ENCODE peak calls at places on chromosomes 13 and 19, in ten cellular contexts. One of them, this sample, is unnamed.

GRCh38 chr19:21202865-21203494 is 61.1 kb downstream of the ZNF431 start:
- DNase-seq in breast epithelium: no peak
- DNase-seq in HCT116: peak; percentile 32
- DNase-seq in GM12891: peak; percentile 1
- DNase-seq in SK-N-SH: peak; percentile 49
- DNase-seq in suprapubic skin: no peak
- DNase-seq in prostate gland: peak; percentile 17
- DNase-seq in stomach: no peak
- DNase-seq in GM12892: no peak
- DNase-seq in Panc1: peak; percentile 22
- DNase-seq in this sample: no peak

GRCh38 chr19:45815501-45816216 is 551 bp upstream of the RSPH6A start:
- DNase-seq in breast epithelium: no peak
- DNase-seq in suprapubic skin: no peak
- DNase-seq in SK-N-SH: peak; percentile 62
- DNase-seq in stomach: no peak
- DNase-seq in Panc1: no peak
- DNase-seq in GM12891: no peak
- DNase-seq in HCT116: no peak
- DNase-seq in prostate gland: no peak
- DNase-seq in GM12892: peak; percentile 19
- DNase-seq in this sample: no peak

GRCh38 chr19:43457809-43458208 is 7.6 kb downstream of the LYPD3 start:
- DNase-seq in breast epithelium: no peak
- DNase-seq in prostate gland: no peak
- DNase-seq in SK-N-SH: no peak
- DNase-seq in suprapubic skin: no peak
- DNase-seq in stomach: no peak
- DNase-seq in GM12892: no peak
- DNase-seq in HCT116: no peak
- DNase-seq in GM12891: no peak
- DNase-seq in Panc1: no peak
- DNase-seq in this sample: no peak

GRCh38 chr19:19267305-19267704 is 5.8 kb downstream of the TM6SF2 start:
- DNase-seq in GM12892: no peak
- DNase-seq in breast epithelium: no peak
- DNase-seq in prostate gland: no peak
- DNase-seq in Panc1: no peak
- DNase-seq in HCT116: no peak
- DNase-seq in SK-N-SH: no peak
- DNase-seq in stomach: no peak
- DNase-seq in GM12891: no peak
- DNase-seq in suprapubic skin: no peak
- DNase-seq in this sample: no peak

GRCh38 chr13:44088911-44089851 is 209.5 kb downstream of the LACC1 start:
- DNase-seq in Panc1: no peak
- DNase-seq in prostate gland: no peak
- DNase-seq in HCT116: no peak
- DNase-seq in GM12892: no peak
- DNase-seq in breast epithelium: no peak
- DNase-seq in suprapubic skin: no peak
- DNase-seq in SK-N-SH: no peak
- DNase-seq in stomach: no peak
- DNase-seq in GM12891: no peak
- DNase-seq in this sample: no peak

GRCh38 chr13:25732146-25732865 is 319.5 kb downstream of the SHISA2 start:
- DNase-seq in GM12891: no peak
- DNase-seq in SK-N-SH: no peak
- DNase-seq in Panc1: no peak
- DNase-seq in breast epithelium: no peak
- DNase-seq in HCT116: no peak
- DNase-seq in suprapubic skin: no peak
- DNase-seq in prostate gland: no peak
- DNase-seq in stomach: no peak
- DNase-seq in GM12892: no peak
- DNase-seq in this sample: no peak

GRCh38 chr13:32471187-32471922 is 43.4 kb upstream of the N4BP2L1 start:
- DNase-seq in prostate gland: no peak
- DNase-seq in HCT116: no peak
- DNase-seq in GM12891: no peak
- DNase-seq in Panc1: no peak
- DNase-seq in breast epithelium: no peak
- DNase-seq in GM12892: no peak
- DNase-seq in suprapubic skin: no peak
- DNase-seq in SK-N-SH: no peak
- DNase-seq in stomach: no peak
- DNase-seq in this sample: no peak

GRCh38 chr19:12685831-12686230 is 2.0 kb upstream of the GNG14 start:
- DNase-seq in stomach: no peak
- DNase-seq in breast epithelium: no peak
- DNase-seq in GM12892: no peak
- DNase-seq in prostate gland: no peak
- DNase-seq in suprapubic skin: no peak
- DNase-seq in HCT116: no peak
- DNase-seq in GM12891: no peak
- DNase-seq in SK-N-SH: no peak
- DNase-seq in Panc1: no peak
- DNase-seq in this sample: no peak

GRCh38 chr13:109874921-109875454 is 88.6 kb upstream of the IRS2 start:
- DNase-seq in Panc1: no peak
- DNase-seq in HCT116: no peak
- DNase-seq in suprapubic skin: no peak
- DNase-seq in stomach: no peak
- DNase-seq in breast epithelium: no peak
- DNase-seq in GM12892: no peak
- DNase-seq in GM12891: no peak
- DNase-seq in prostate gland: no peak
- DNase-seq in SK-N-SH: no peak
- DNase-seq in this sample: no peak

GRCh38 chr19:42396248-42396541 is 6.1 kb upstream of the CNFN start:
- DNase-seq in Panc1: no peak
- DNase-seq in GM12892: no peak
- DNase-seq in GM12891: no peak
- DNase-seq in stomach: no peak
- DNase-seq in breast epithelium: no peak
- DNase-seq in SK-N-SH: peak; percentile 79
- DNase-seq in prostate gland: no peak
- DNase-seq in suprapubic skin: no peak
- DNase-seq in HCT116: no peak
- DNase-seq in this sample: no peak

GRCh38 chr13:49421391-49421790 is 22.5 kb downstream of the CAB39L start:
- DNase-seq in SK-N-SH: no peak
- DNase-seq in Panc1: no peak
- DNase-seq in HCT116: peak; percentile 10
- DNase-seq in stomach: no peak
- DNase-seq in GM12892: peak; percentile 6
- DNase-seq in breast epithelium: no peak
- DNase-seq in GM12891: no peak
- DNase-seq in suprapubic skin: no peak
- DNase-seq in prostate gland: no peak
- DNase-seq in this sample: peak; percentile 12

GRCh38 chr19:58007285-58007684 is 4.7 kb upstream of the ZNF606 start:
- DNase-seq in Panc1: no peak
- DNase-seq in GM12891: no peak
- DNase-seq in HCT116: no peak
- DNase-seq in prostate gland: no peak
- DNase-seq in stomach: no peak
- DNase-seq in SK-N-SH: no peak
- DNase-seq in breast epithelium: no peak
- DNase-seq in GM12892: no peak
- DNase-seq in suprapubic skin: no peak
- DNase-seq in this sample: no peak

GRCh38 chr19:10462557-10462956 is 40.6 kb downstream of the KEAP1 start:
- DNase-seq in GM12891: no peak
- DNase-seq in prostate gland: no peak
- DNase-seq in suprapubic skin: no peak
- DNase-seq in stomach: no peak
- DNase-seq in HCT116: no peak
- DNase-seq in GM12892: no peak
- DNase-seq in SK-N-SH: peak; percentile 8
- DNase-seq in breast epithelium: no peak
- DNase-seq in Panc1: no peak
- DNase-seq in this sample: no peak

GRCh38 chr13:44651209-44651608 is 75.1 kb upstream of the TSC22D1 start:
- DNase-seq in HCT116: no peak
- DNase-seq in suprapubic skin: no peak
- DNase-seq in GM12892: no peak
- DNase-seq in Panc1: no peak
- DNase-seq in stomach: no peak
- DNase-seq in prostate gland: no peak
- DNase-seq in breast epithelium: no peak
- DNase-seq in GM12891: no peak
- DNase-seq in SK-N-SH: no peak
- DNase-seq in this sample: no peak

GRCh38 chr19:51439021-51439465 is 19.2 kb downstream of the SIGLEC8 start:
- DNase-seq in breast epithelium: no peak
- DNase-seq in HCT116: no peak
- DNase-seq in SK-N-SH: no peak
- DNase-seq in stomach: no peak
- DNase-seq in GM12892: no peak
- DNase-seq in Panc1: no peak
- DNase-seq in suprapubic skin: no peak
- DNase-seq in GM12891: no peak
- DNase-seq in prostate gland: no peak
- DNase-seq in this sample: no peak

GRCh38 chr19:17405250-17406038 is at the start of gene BST2:
- DNase-seq in HCT116: no peak
- DNase-seq in SK-N-SH: peak; percentile 39
- DNase-seq in suprapubic skin: no peak
- DNase-seq in prostate gland: peak; percentile 40
- DNase-seq in Panc1: no peak
- DNase-seq in stomach: peak; percentile 64
- DNase-seq in breast epithelium: peak; percentile 64
- DNase-seq in GM12892: peak; percentile 88
- DNase-seq in GM12891: peak; percentile 84
- DNase-seq in this sample: peak; percentile 51

GRCh38 chr13:113802090-113802531 is 43.1 kb downstream of the TMEM255B start:
- DNase-seq in HCT116: no peak
- DNase-seq in prostate gland: no peak
- DNase-seq in GM12891: no peak
- DNase-seq in GM12892: no peak
- DNase-seq in SK-N-SH: peak; percentile 97
- DNase-seq in breast epithelium: no peak
- DNase-seq in suprapubic skin: peak; percentile 85
- DNase-seq in Panc1: no peak
- DNase-seq in stomach: no peak
- DNase-seq in this sample: no peak

GRCh38 chr13:110006304-110006703 is 219.9 kb upstream of the IRS2 start:
- DNase-seq in GM12891: no peak
- DNase-seq in GM12892: no peak
- DNase-seq in suprapubic skin: peak; percentile 84
- DNase-seq in prostate gland: peak; percentile 50
- DNase-seq in SK-N-SH: no peak
- DNase-seq in stomach: no peak
- DNase-seq in Panc1: no peak
- DNase-seq in HCT116: peak; percentile 62
- DNase-seq in breast epithelium: peak; percentile 88
- DNase-seq in this sample: no peak

GRCh38 chr19:5727453-5728050 is 7.1 kb downstream of the CATSPERD start:
- DNase-seq in HCT116: no peak
- DNase-seq in suprapubic skin: no peak
- DNase-seq in GM12891: no peak
- DNase-seq in Panc1: no peak
- DNase-seq in SK-N-SH: no peak
- DNase-seq in breast epithelium: no peak
- DNase-seq in GM12892: no peak
- DNase-seq in prostate gland: no peak
- DNase-seq in stomach: no peak
- DNase-seq in this sample: no peak
- TF ChIP-seq POLR2AphosphoS5 in HCT116: no peak
- TF ChIP-seq POLR2AphosphoS5 in suprapubic skin: no peak
- TF ChIP-seq POLR2AphosphoS5 in GM12891: no peak
- TF ChIP-seq POLR2AphosphoS5 in Panc1: no peak
- TF ChIP-seq POLR2AphosphoS5 in SK-N-SH: no peak
- TF ChIP-seq POLR2AphosphoS5 in breast epithelium: no peak
- TF ChIP-seq POLR2AphosphoS5 in GM12892: no peak
- TF ChIP-seq POLR2AphosphoS5 in prostate gland: no peak
- TF ChIP-seq POLR2AphosphoS5 in stomach: no peak
- TF ChIP-seq POLR2AphosphoS5 in this sample: no peak

DNA sequence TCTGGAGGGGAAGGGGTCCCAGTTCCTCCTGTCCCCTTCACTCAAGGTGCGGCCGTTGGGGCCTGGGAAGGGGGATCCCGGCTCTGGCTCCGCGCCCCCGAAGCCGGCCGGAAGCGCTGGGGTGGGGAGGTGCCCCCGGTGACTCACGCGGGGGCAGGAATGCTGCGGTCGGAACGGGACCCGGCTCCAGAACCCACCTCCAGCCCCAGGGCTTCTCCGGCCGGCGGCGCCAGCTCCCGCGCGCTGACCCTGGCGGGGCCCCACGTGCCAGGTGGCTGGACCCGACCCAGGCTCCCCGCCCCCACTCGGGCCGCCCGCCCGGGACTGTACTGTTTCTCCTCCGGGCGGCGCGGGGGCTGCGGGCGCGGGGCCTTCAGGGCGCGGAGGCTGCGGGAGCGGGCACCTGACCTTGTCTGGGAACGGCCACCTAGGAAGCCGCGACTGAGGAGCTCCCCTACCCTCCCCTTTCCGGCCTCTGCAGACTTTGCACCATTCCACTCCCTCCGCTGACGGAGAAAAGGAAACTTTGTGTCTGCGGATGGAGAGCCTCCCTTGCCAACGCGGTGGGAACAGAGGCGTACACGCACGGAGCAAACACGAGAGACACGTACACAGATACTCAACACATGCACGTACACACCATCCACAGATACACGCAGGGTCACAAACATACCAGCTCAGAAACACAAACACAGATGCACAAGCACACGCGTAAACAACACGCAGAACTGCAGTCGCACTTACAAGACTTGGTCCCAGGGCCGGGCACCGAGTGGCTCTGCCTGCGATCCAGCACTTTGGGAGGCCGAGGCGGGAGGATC is 7.2 kb downstream of the AXL start:
- DNase-seq in prostate gland: peak; percentile 37
- DNase-seq in SK-N-SH: peak; percentile 56
- DNase-seq in stomach: peak; percentile 62
- DNase-seq in HCT116: peak; percentile 72
- DNase-seq in GM12892: no peak
- DNase-seq in Panc1: no peak
- DNase-seq in breast epithelium: peak; percentile 31
- DNase-seq in suprapubic skin: no peak
- DNase-seq in GM12891: no peak
- DNase-seq in this sample: peak; percentile 77
- TF ChIP-seq POLR2AphosphoS5 in prostate gland: no peak
- TF ChIP-seq POLR2AphosphoS5 in SK-N-SH: no peak
- TF ChIP-seq POLR2AphosphoS5 in stomach: peak; percentile 10
- TF ChIP-seq POLR2AphosphoS5 in HCT116: peak; percentile 45
- TF ChIP-seq POLR2AphosphoS5 in GM12892: no peak
- TF ChIP-seq POLR2AphosphoS5 in Panc1: no peak
- TF ChIP-seq POLR2AphosphoS5 in breast epithelium: no peak
- TF ChIP-seq POLR2AphosphoS5 in suprapubic skin: no peak
- TF ChIP-seq POLR2AphosphoS5 in GM12891: no peak
- TF ChIP-seq POLR2AphosphoS5 in this sample: peak; percentile 43

GRCh38 chr13:23466144-23467002 is 32.9 kb upstream of the SACS start:
- DNase-seq in SK-N-SH: peak; percentile 82
- DNase-seq in prostate gland: peak; percentile 64
- DNase-seq in suprapubic skin: no peak
- DNase-seq in GM12891: peak; percentile 42
- DNase-seq in stomach: peak; percentile 61
- DNase-seq in Panc1: peak; percentile 42
- DNase-seq in HCT116: peak; percentile 54
- DNase-seq in breast epithelium: peak; percentile 37
- DNase-seq in GM12892: peak; percentile 46
- DNase-seq in this sample: peak; percentile 57
- TF ChIP-seq POLR2AphosphoS5 in SK-N-SH: no peak
- TF ChIP-seq POLR2AphosphoS5 in prostate gland: peak; percentile 28
- TF ChIP-seq POLR2AphosphoS5 in suprapubic skin: no peak
- TF ChIP-seq POLR2AphosphoS5 in GM12891: peak; percentile 50
- TF ChIP-seq POLR2AphosphoS5 in stomach: no peak
- TF ChIP-seq POLR2AphosphoS5 in Panc1: no peak
- TF ChIP-seq POLR2AphosphoS5 in HCT116: no peak
- TF ChIP-seq POLR2AphosphoS5 in breast epithelium: no peak
- TF ChIP-seq POLR2AphosphoS5 in GM12892: peak; percentile 19
- TF ChIP-seq POLR2AphosphoS5 in this sample: no peak

GRCh38 chr13:30617315-30618185 is at the start of gene USPL1:
- DNase-seq in prostate gland: peak; percentile 97
- DNase-seq in HCT116: peak; percentile 98
- DNase-seq in SK-N-SH: peak; percentile 95
- DNase-seq in GM12891: peak; percentile 82
- DNase-seq in GM12892: peak; percentile 83
- DNase-seq in breast epithelium: peak; percentile 98
- DNase-seq in Panc1: peak; percentile 78
- DNase-seq in stomach: peak; percentile 98
- DNase-seq in suprapubic skin: peak; percentile 98
- DNase-seq in this sample: peak; percentile 99
- TF ChIP-seq POLR2AphosphoS5 in prostate gland: peak; percentile 100
- TF ChIP-seq POLR2AphosphoS5 in HCT116: peak; percentile 79
- TF ChIP-seq POLR2AphosphoS5 in SK-N-SH: peak; percentile 66
- TF ChIP-seq POLR2AphosphoS5 in GM12891: peak; percentile 76
- TF ChIP-seq POLR2AphosphoS5 in GM12892: peak; percentile 77
- TF ChIP-seq POLR2AphosphoS5 in breast epithelium: peak; percentile 98
- TF ChIP-seq POLR2AphosphoS5 in Panc1: peak; percentile 93
- TF ChIP-seq POLR2AphosphoS5 in stomach: peak; percentile 99
- TF ChIP-seq POLR2AphosphoS5 in suprapubic skin: peak; percentile 94
- TF ChIP-seq POLR2AphosphoS5 in this sample: peak; percentile 98

This sample was measured in transverse colon.